ENCODE peak calls at places on chromosomes 16 and 17, in nine cellular contexts. Q, X, Y, L, N, J, V, Z and I are unnamed samples.

GRCh38 chr16:73717266-73718057 is 579.2 kb upstream of the PSMD7 start:
- DNase-seq in L (no peak), Y (no peak), J (no peak), V (no peak), X (no peak), Z (no peak), N (no peak), Q (no peak), I (no peak)

GRCh38 chr17:59963738-59964454 is 644 bp downstream of the RNFT1 start:
- DNase-seq in Y (peak; percentile 31), V (peak; percentile 65), Q (no peak), Z (peak; percentile 34), L (peak; percentile 63), N (peak; percentile 69), X (peak; percentile 56), J (peak; percentile 66), I (peak; percentile 70)

GRCh38 chr16:13435873-13436474 is 484.0 kb upstream of the ERCC4 start:
- DNase-seq in Y (peak; percentile 24), Q (no peak), L (peak; percentile 20), Z (no peak), V (peak; percentile 5), N (no peak), J (peak; percentile 26), X (no peak), I (no peak)

GRCh38 chr17:76048025-76048605 is 21.0 kb upstream of the EVPL start:
- DNase-seq in L (no peak), X (no peak), V (no peak), N (no peak), Z (no peak), Y (no peak), J (no peak), Q (no peak), I (no peak)

GRCh38 chr17:78127888-78128615 is 503 bp downstream of the TMC6 start:
- DNase-seq in X (no peak), Q (no peak), L (peak; percentile 71), V (no peak), J (peak; percentile 72), Y (peak; percentile 73), Z (no peak), N (no peak), I (no peak)

GRCh38 chr16:69123894-69124293 is 8.5 kb downstream of the CHTF8 start:
- DNase-seq in Q (no peak), V (peak; percentile 77), Y (peak; percentile 47), J (peak; percentile 76), X (peak; percentile 83), N (peak; percentile 76), L (peak; percentile 80), Z (peak; percentile 56), I (peak; percentile 74)

GRCh38 chr16:60107467-60107866 is 1373.4 kb upstream of the GOT2 start:
- DNase-seq in V (peak; percentile 55), Q (no peak), J (no peak), L (no peak), Y (no peak), N (no peak), Z (no peak), X (no peak), I (peak; percentile 54)

GRCh38 chr16:19856120-19856519 is 28.5 kb downstream of the GPRC5B start:
- DNase-seq in Z (no peak), Y (no peak), V (no peak), J (no peak), L (no peak), X (no peak), N (no peak), Q (no peak), I (no peak)

GRCh38 chr17:2697611-2698162 is 13.9 kb downstream of the CLUH start:
- DNase-seq in Q (peak; percentile 15), X (no peak), L (no peak), J (no peak), Z (peak; percentile 9), Y (no peak), V (no peak), N (no peak), I (no peak)

GRCh38 chr16:80580109-80580832 is 39.5 kb downstream of the DYNLRB2 start:
- DNase-seq in Y (no peak), Z (no peak), L (no peak), X (peak; percentile 24), N (peak; percentile 45), V (peak; percentile 60), J (no peak), Q (no peak), I (peak; percentile 74)

GRCh38 chr17:32875904-32876413 is 965 bp downstream of the MYO1D start:
- DNase-seq in Z (no peak), J (no peak), V (peak; percentile 56), X (peak; percentile 38), N (peak; percentile 1), L (no peak), Y (no peak), Q (no peak), I (peak; percentile 16)

GRCh38 chr17:70661342-70662222 is 492.2 kb downstream of the KCNJ2 start:
- DNase-seq in Y (no peak), Q (no peak), Z (no peak), X (no peak), L (no peak), N (peak; percentile 12), V (peak; percentile 22), J (peak; percentile 66), I (peak; percentile 69)

GRCh38 chr16:73071131-73071940 is 23.4 kb upstream of the ZFHX3 start:
- DNase-seq in Q (no peak), Y (peak; percentile 37), V (no peak), N (no peak), L (no peak), J (peak; percentile 72), Z (peak; percentile 53), X (peak; percentile 47), I (peak; percentile 67)

GRCh38 chr16:54657058-54657708 is 273.5 kb upstream of the IRX5 start:
- DNase-seq in Y (no peak), V (peak; percentile 78), X (peak; percentile 84), J (peak; percentile 69), L (no peak), Z (no peak), N (no peak), Q (no peak), I (peak; percentile 86)

GRCh38 chr17:38341035-38341721 is 2.6 kb downstream of the GPR179 start:
- DNase-seq in X (peak; percentile 25), V (no peak), Q (peak; percentile 79), N (no peak), J (peak; percentile 42), Z (no peak), L (no peak), Y (peak; percentile 62), I (peak; percentile 12)

GRCh38 chr16:68331879-68332410 is 21.1 kb downstream of the PRMT7 start:
- DNase-seq in Z (no peak), J (no peak), Y (no peak), L (no peak), Q (no peak), X (peak; percentile 65), V (peak; percentile 40), N (peak; percentile 83), I (peak; percentile 67)

DNA sequence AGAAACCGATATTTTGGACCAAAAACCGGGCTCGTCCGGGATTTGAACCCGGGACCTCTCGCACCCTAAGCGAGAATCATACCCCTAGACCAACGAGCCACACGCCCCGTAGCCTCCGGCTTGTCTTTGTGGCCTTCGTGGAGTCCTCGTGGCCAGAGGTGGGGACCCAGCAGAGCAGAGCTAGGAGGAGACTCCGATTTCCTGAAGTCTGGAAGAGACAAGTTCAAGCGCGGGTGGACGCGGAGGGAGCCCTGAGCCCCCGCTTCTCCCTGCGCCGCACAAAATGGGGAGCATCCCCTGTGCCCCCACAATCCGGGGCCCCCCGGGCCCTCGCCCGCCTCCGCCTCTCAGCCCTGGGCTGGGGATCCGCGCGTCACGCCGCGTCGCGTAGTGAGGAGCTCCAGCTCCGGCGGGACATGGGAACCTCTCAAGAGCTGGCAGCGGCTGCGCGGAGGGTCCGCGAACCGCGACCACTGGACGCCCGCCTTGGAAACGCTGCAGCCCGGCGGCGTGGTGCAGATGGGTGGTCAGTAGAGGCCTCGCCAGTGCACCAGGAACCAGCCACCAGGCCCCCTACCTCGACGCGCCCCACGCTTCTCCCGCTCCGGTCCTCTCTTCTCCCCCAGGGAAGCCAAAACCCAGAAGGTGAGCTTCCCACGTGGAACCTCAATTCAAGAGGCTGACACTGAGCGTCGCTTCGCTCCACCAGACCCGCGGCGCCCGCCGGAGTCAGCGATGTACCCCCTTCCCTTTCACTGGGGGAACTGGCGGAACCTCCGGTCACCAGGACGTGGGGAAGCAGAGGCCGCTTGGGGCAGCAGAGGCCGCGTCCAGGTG is 5.2 kb upstream of the OR1F1 start:
- DNase-seq in Q (no peak), L (peak; percentile 86), V (peak; percentile 75), Y (peak; percentile 60), X (peak; percentile 46), J (no peak), Z (no peak), N (peak; percentile 55), I (peak; percentile 39)
- TF ChIP-seq CTCF in Q (no peak), L (peak; percentile 83), V (no peak), Y (peak; percentile 57), X (peak; percentile 19), J (peak; percentile 25), Z (peak; percentile 16), N (peak; percentile 41), I (peak; percentile 45)

GRCh38 chr17:81031571-81032550 is 3.1 kb upstream of the BAIAP2 start:
- DNase-seq in Q (no peak), Z (no peak), J (no peak), V (no peak), L (no peak), N (no peak), X (no peak), Y (no peak), I (no peak)

GRCh38 chr17:81030726-81031570 is 4.0 kb upstream of the BAIAP2 start:
- DNase-seq in Y (no peak), N (no peak), Q (no peak), X (no peak), J (no peak), Z (no peak), L (no peak), V (no peak), I (no peak)

GRCh38 chr17:81027591-81028505 is 7.1 kb upstream of the BAIAP2 start:
- DNase-seq in Y (no peak), N (no peak), X (no peak), Q (no peak), J (peak; percentile 4), Z (no peak), V (no peak), L (no peak), I (no peak)

GRCh38 chr17:81028506-81028858 is 6.5 kb upstream of the BAIAP2 start:
- DNase-seq in L (no peak), V (no peak), Q (no peak), Z (no peak), Y (no peak), X (no peak), N (no peak), J (peak; percentile 5), I (no peak)

GRCh38 chr17:81029859-81030258 is 5.1 kb upstream of the BAIAP2 start:
- DNase-seq in Z (no peak), L (no peak), X (no peak), Q (no peak), Y (no peak), J (no peak), N (no peak), V (no peak), I (no peak)
- H3K4me3 ChIP-seq in Z (no peak overlapping the region), L (no peak overlapping the region), X (no peak overlapping the region), Q (no peak overlapping the region), Y (no peak overlapping the region), J (no peak overlapping the region), N (no peak overlapping the region), V (no peak overlapping the region), I (no peak overlapping the region)

GRCh38 chr16:57204675-57205074 is 18.5 kb downstream of the RSPRY1 start:
- DNase-seq in N (no peak), Q (no peak), J (no peak), Z (no peak), Y (no peak), X (no peak), L (no peak), V (no peak), I (no peak)
- TF ChIP-seq CTCF in N (no peak), Q (no peak), J (no peak), Z (no peak), Y (no peak), X (peak; percentile 16), L (peak; percentile 19), V (no peak), I (no peak)

GRCh38 chr16:87841608-87842208 is 27.6 kb downstream of the SLC7A5 start:
- DNase-seq in X (no peak), V (no peak), Z (no peak), Y (no peak), J (no peak), Q (no peak), N (no peak), L (no peak), I (no peak)
- H3K4me3 ChIP-seq in X (no peak overlapping the region), V (no peak overlapping the region), Z (no peak overlapping the region), Y (no peak overlapping the region), J (no peak overlapping the region), Q (no peak overlapping the region), N (no peak overlapping the region), L (no peak overlapping the region), I (no peak overlapping the region)